ENCODE peak calls at places on chromosomes 4 and X, in ten cellular contexts. M is sigmoid colon; R is neural progenitor cell; X is heart left ventricle; L is H1; H is uterus; B is AG04450; E is CD4-positive, alpha-beta T cell; S is cardiac muscle cell; N is testis. Z is an unnamed sample.

GRCh38 chr4:45554423-45554822 is 569.4 kb downstream of the GABRG1 start:
- DNase-seq in M (no peak), R (no peak), X (no peak), L (no peak), H (no peak), B (no peak), E (no peak), S (no peak), N (no peak), Z (no peak)

GRCh38 chr4:158788608-158789007 is 19.8 kb downstream of the FNIP2 start:
- DNase-seq in M (no peak), R (no peak), X (no peak), L (no peak), H (no peak), B (no peak), E (no peak), S (no peak), N (no peak), Z (no peak)

GRCh38 chrX:141652315-141652714 is 46.2 kb downstream of the SPANXD start:
- DNase-seq in M (no peak), R (no peak), X (no peak), L (no peak), H (no peak), B (no peak), E (no peak), S (no peak), N (no peak), Z (no peak)

GRCh38 chr4:8756816-8757215 is 114.8 kb downstream of the HMX1 start:
- DNase-seq in M (peak; percentile 39), R (no peak), X (no peak), L (no peak), H (no peak), B (no peak), E (no peak), S (no peak), N (no peak), Z (no peak)

GRCh38 chr4:86977621-86978184 is 42.9 kb downstream of the AFF1 start:
- DNase-seq in M (no peak), R (no peak), X (no peak), L (no peak), H (no peak), B (no peak), E (no peak), S (no peak), N (no peak), Z (no peak)

GRCh38 chr4:182238355-182238931 is 4.8 kb upstream of the TENM3 start:
- DNase-seq in M (no peak), R (peak; percentile 59), X (no peak), L (no peak), H (no peak), B (no peak), E (no peak), S (no peak), N (no peak), Z (no peak)

GRCh38 chrX:19440713-19441112 is 74.6 kb downstream of the MAP3K15 start:
- DNase-seq in M (no peak), R (no peak), X (no peak), L (no peak), H (no peak), B (no peak), E (no peak), S (no peak), N (peak; percentile 23), Z (no peak)

GRCh38 chrX:40570346-40571093 is 10.2 kb upstream of the ATP6AP2 start:
- DNase-seq in M (no peak), R (no peak), X (no peak), L (no peak), H (no peak), B (no peak), E (no peak), S (no peak), N (no peak), Z (no peak)

GRCh38 chr4:38980903-38981676 is 51.1 kb downstream of the TMEM156 start:
- DNase-seq in M (no peak), R (no peak), X (no peak), L (no peak), H (no peak), B (peak; percentile 80), E (no peak), S (no peak), N (no peak), Z (no peak)

GRCh38 chr4:112509243-112510190 is 6.5 kb downstream of the NEUROG2 start:
- DNase-seq in M (no peak), R (peak; percentile 73), X (no peak), L (peak; percentile 66), H (no peak), B (no peak), E (no peak), S (no peak), N (no peak), Z (no peak)
- H3K27me3 ChIP-seq in M (peaks cover 48% of the 10 kb centered on the region), R (peaks cover 100% of the 10 kb centered on the region), X (peaks cover 100% of the 10 kb centered on the region), L (peaks cover 65% of the 10 kb centered on the region), H (peaks cover 1% of the 10 kb centered on the region), B (peaks cover 69% of the 10 kb centered on the region), E (peaks cover 83% of the 10 kb centered on the region), S (peaks cover 100% of the 10 kb centered on the region), N (peaks cover 12% of the 10 kb centered on the region), Z (peaks cover 96% of the 10 kb centered on the region)

GRCh38 chr4:6676722-6677558 is 16.7 kb upstream of the S100P start:
- DNase-seq in M (no peak), R (no peak), X (no peak), L (no peak), H (no peak), B (no peak), E (no peak), S (peak; percentile 24), N (no peak), Z (no peak)

GRCh38 chr4:6673660-6674499 is 19.8 kb upstream of the S100P start:
- DNase-seq in M (peak; percentile 98), R (peak; percentile 98), X (peak; percentile 96), L (peak; percentile 92), H (peak; percentile 95), B (peak; percentile 90), E (peak; percentile 87), S (peak; percentile 94), N (peak; percentile 95), Z (peak; percentile 97)

GRCh38 chr4:6672131-6672530 is 21.5 kb upstream of the S100P start:
- DNase-seq in M (no peak), R (no peak), X (no peak), L (no peak), H (no peak), B (no peak), E (no peak), S (no peak), N (no peak), Z (no peak)

GRCh38 chr4:6671648-6672047 is 22.0 kb upstream of the S100P start:
- DNase-seq in M (no peak), R (no peak), X (no peak), L (no peak), H (no peak), B (no peak), E (no peak), S (no peak), N (no peak), Z (no peak)

DNA sequence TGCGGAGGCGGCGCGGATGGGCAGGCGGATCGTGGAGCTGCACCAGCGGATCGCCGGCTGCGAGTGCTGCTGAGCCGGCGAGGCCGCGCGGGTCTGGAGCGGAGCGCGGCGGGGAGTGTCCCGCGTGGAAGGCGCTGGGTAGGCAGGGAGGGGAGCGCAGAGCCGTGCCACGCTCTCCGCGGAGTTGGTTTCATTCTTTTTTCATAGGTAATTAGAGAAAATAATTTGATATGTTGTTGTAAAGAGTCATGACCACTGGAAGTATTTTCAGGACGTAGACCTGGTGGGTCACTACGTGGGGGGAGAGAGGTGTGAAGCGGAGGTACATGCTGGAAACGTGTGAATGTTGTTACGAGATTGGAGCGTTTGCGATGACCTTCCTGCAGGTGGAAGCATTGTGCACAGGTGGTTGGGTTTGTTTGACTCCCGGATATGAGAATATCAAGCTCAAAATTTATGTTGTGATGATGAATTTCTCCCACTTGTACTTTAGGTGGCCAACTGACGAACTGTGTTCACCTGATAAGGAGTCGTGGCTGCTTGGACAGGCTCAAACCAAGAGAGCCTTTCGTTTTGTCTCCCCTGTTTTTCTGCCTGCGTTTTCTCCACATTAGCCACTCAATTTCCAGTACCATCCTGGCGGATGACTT is 19.1 kb upstream of the S100P start:
- DNase-seq in M (no peak), R (peak; percentile 40), X (no peak), L (no peak), H (no peak), B (no peak), E (peak; percentile 55), S (peak; percentile 24), N (peak; percentile 40), Z (peak; percentile 54)
- TF ChIP-seq CTCF in M (peak; percentile 7), R (peak; percentile 51), X (no peak), L (no peak), H (no peak), B (peak; percentile 25), E (peak; percentile 78), S (peak; percentile 25), N (no peak), Z (peak; percentile 77)

GRCh38 chr4:126647756-126648396 is 984.9 kb upstream of the INTU start:
- DNase-seq in M (no peak), R (no peak), X (no peak), L (no peak), H (no peak), B (no peak), E (no peak), S (no peak), N (no peak), Z (no peak)

GRCh38 chr4:126647320-126647719 is 985.4 kb upstream of the INTU start:
- DNase-seq in M (no peak), R (no peak), X (no peak), L (no peak), H (no peak), B (no peak), E (no peak), S (no peak), N (no peak), Z (no peak)
- H3K27ac ChIP-seq in M (no peak overlapping the region), R (no peak overlapping the region), X (no peak overlapping the region), L (no peak overlapping the region), H (no peak overlapping the region), B (no peak overlapping the region), E (no peak overlapping the region), S (no peak overlapping the region), N (no peak overlapping the region), Z (no peak overlapping the region)

GRCh38 chr4:100190643-100191600 is 654 bp upstream of the DDIT4L start:
- DNase-seq in M (no peak), R (peak; percentile 59), X (no peak), L (peak; percentile 61), H (peak; percentile 17), B (no peak), E (no peak), S (peak; percentile 57), N (no peak), Z (peak; percentile 74)

GRCh38 chr4:100189820-100190642 is at the start of gene DDIT4L:
- DNase-seq in M (peak; percentile 73), R (peak; percentile 77), X (peak; percentile 53), L (peak; percentile 78), H (peak; percentile 29), B (no peak), E (no peak), S (peak; percentile 66), N (peak; percentile 37), Z (no peak)

GRCh38 chr4:100184787-100185186 is 5.5 kb downstream of the DDIT4L start:
- DNase-seq in M (no peak), R (no peak), X (no peak), L (no peak), H (no peak), B (no peak), E (no peak), S (no peak), N (no peak), Z (no peak)

GRCh38 chr4:100187781-100188180 is 2.5 kb downstream of the DDIT4L start:
- DNase-seq in M (no peak), R (no peak), X (no peak), L (no peak), H (no peak), B (no peak), E (no peak), S (no peak), N (no peak), Z (no peak)

GRCh38 chr4:100188829-100189228 is 1.4 kb downstream of the DDIT4L start:
- DNase-seq in M (no peak), R (no peak), X (no peak), L (no peak), H (no peak), B (no peak), E (no peak), S (peak; percentile 32), N (no peak), Z (peak; percentile 53)
- H3K27me3 ChIP-seq in M (no peaks in the 10 kb centered on the region), R (peaks cover 30% of the 10 kb centered on the region), X (peaks cover 11% of the 10 kb centered on the region), L (peaks cover 2% of the 10 kb centered on the region), H (no peaks in the 10 kb centered on the region), B (no peaks in the 10 kb centered on the region), E (peaks cover 35% of the 10 kb centered on the region), S (no peaks in the 10 kb centered on the region), N (no peaks in the 10 kb centered on the region), Z (no peaks in the 10 kb centered on the region)

Z was measured in WERI-Rb-1.